ENCODE peak calls at places on chromosomes 5 and 9, in five cellular contexts. Q is aorta; M is GM23338; Z is stimulated activated CD8-positive, alpha-beta memory T cell treated with anti-CD3 and anti-CD28 coated beads, Interleukin-4, amount 100 ng/mL, for 24 hours; X is OCI-M1. S is an unnamed sample.

GRCh38 chr5:171969288-171969880 is 37.1 kb downstream of the FBXW11 start:
- DNase-seq in M (no peak), Z (no peak), X (no peak), Q (no peak), S (no peak)

GRCh38 chr9:14296462-14296861 is 17.5 kb downstream of the NFIB start:
- DNase-seq in X (no peak), Z (no peak), Q (peak; percentile 79), M (no peak), S (no peak)

GRCh38 chr5:14184725-14185124 is 41.6 kb downstream of the TRIO start:
- DNase-seq in Z (no peak), Q (no peak), M (no peak), X (no peak), S (no peak)

GRCh38 chr5:129460121-129460950 is at the start of gene ADAMTS19:
- DNase-seq in Z (no peak), M (peak; percentile 76), Q (no peak), X (peak; percentile 26), S (peak; percentile 61)

GRCh38 chr5:150263801-150264621 is 25.6 kb downstream of the CAMK2A start:
- DNase-seq in Z (no peak), X (no peak), M (no peak), Q (no peak), S (no peak)

GRCh38 chr9:93620881-93621820 is 44.8 kb downstream of the PHF2 start:
- DNase-seq in M (no peak), X (no peak), Q (no peak), Z (no peak), S (no peak)

GRCh38 chr5:35248843-35249780 is 18.8 kb upstream of the PRLR start:
- DNase-seq in Q (no peak), X (peak; percentile 58), Z (no peak), M (no peak), S (no peak)

GRCh38 chr5:73152411-73153388 is 20.3 kb upstream of the TMEM174 start:
- DNase-seq in M (peak; percentile 56), Z (no peak), Q (no peak), X (no peak), S (no peak)

GRCh38 chr5:16894236-16895057 is 41.6 kb downstream of the MYO10 start:
- DNase-seq in X (no peak), Q (no peak), Z (no peak), M (peak; percentile 42), S (no peak)

GRCh38 chr5:95843733-95844223 is 21.3 kb upstream of the GLRX start:
- DNase-seq in Z (no peak), Q (no peak), M (no peak), X (peak; percentile 64), S (no peak)

GRCh38 chr9:117485176-117485575 is 70.3 kb upstream of the ASTN2 start:
- DNase-seq in M (no peak), Q (no peak), X (no peak), Z (no peak), S (no peak)

GRCh38 chr5:132747064-132747692 is at the start of gene CCNI2:
- DNase-seq in X (no peak), M (peak; percentile 64), Z (peak; percentile 44), Q (no peak), S (peak; percentile 52)

GRCh38 chr5:31007672-31008071 is 185.8 kb upstream of the CDH6 start:
- DNase-seq in Z (no peak), M (peak; percentile 7), X (no peak), Q (no peak), S (peak; percentile 17)

GRCh38 chr5:141001466-141001853 is 35.2 kb downstream of the PCDHAC2 start:
- DNase-seq in Z (no peak), Q (no peak), M (peak; percentile 65), X (no peak), S (peak; percentile 45)

GRCh38 chr9:126334626-126335621 is 8.3 kb downstream of the MVB12B start:
- DNase-seq in Q (no peak), M (no peak), X (no peak), Z (no peak), S (no peak)

GRCh38 chr9:138042146-138042545 is 164.6 kb downstream of the CACNA1B start:
- DNase-seq in Q (no peak), X (no peak), M (no peak), Z (no peak), S (no peak)

GRCh38 chr9:128243486-128244415 is 32.1 kb downstream of the GOLGA2 start:
- DNase-seq in Z (no peak), X (no peak), Q (no peak), M (no peak), S (no peak)

GRCh38 chr9:135221951-135222631 is 134.6 kb downstream of the OLFM1 start:
- DNase-seq in M (peak; percentile 60), X (no peak), Q (peak; percentile 50), Z (no peak), S (peak; percentile 46)

GRCh38 chr9:133102190-133103021 is 18.6 kb downstream of the RALGDS start:
- DNase-seq in X (no peak), Z (no peak), M (no peak), Q (peak; percentile 67), S (no peak)

GRCh38 chr9:107249131-107249533 is 33.9 kb upstream of the RAD23B start:
- DNase-seq in X (no peak), Q (no peak), M (peak; percentile 61), Z (no peak), S (peak; percentile 26)

GRCh38 chr9:33211695-33212393 is 28.1 kb upstream of the SPINK4 start:
- DNase-seq in M (peak; percentile 44), Q (no peak), Z (no peak), X (no peak), S (peak; percentile 31)

GRCh38 chr5:59607126-59607807 is 286.3 kb downstream of the PDE4D start:
- DNase-seq in Q (no peak), M (peak; percentile 16), Z (no peak), X (no peak), S (no peak)

GRCh38 chr5:73365301-73365853 is 83.2 kb downstream of the FOXD1 start:
- DNase-seq in X (no peak), Q (no peak), Z (no peak), M (no peak), S (no peak)

GRCh38 chr9:98097836-98098235 is 21.2 kb downstream of the TRIM14 start:
- DNase-seq in M (no peak), Z (no peak), X (no peak), Q (no peak), S (no peak)

GRCh38 chr5:172716796-172717313 is 54.1 kb downstream of the DUSP1 start:
- DNase-seq in M (peak; percentile 87), Q (peak; percentile 96), Z (peak; percentile 73), X (peak; percentile 82), S (peak; percentile 88)

GRCh38 chr5:91114658-91115057 is 268.5 kb downstream of the ARRDC3 start:
- DNase-seq in X (no peak), Q (no peak), M (no peak), Z (no peak), S (no peak)

GRCh38 chr9:17318821-17319320 is 184.0 kb downstream of the CNTLN start:
- DNase-seq in Q (no peak), Z (no peak), X (no peak), M (no peak), S (no peak)

GRCh38 chr5:1638658-1639400 is 115.1 kb upstream of the LPCAT1 start:
- DNase-seq in X (no peak), M (no peak), Q (peak; percentile 71), Z (no peak), S (no peak)

GRCh38 chr5:142569905-142570304 is 116.0 kb downstream of the FGF1 start:
- DNase-seq in Z (no peak), Q (no peak), X (no peak), M (no peak), S (no peak)

GRCh38 chr5:52725065-52725746 is 62.5 kb upstream of the ITGA1 start:
- DNase-seq in M (no peak), Z (no peak), X (peak; percentile 26), Q (no peak), S (no peak)

GRCh38 chr9:38160613-38161215 is 91.7 kb upstream of the SHB start:
- DNase-seq in X (peak; percentile 71), Z (peak; percentile 34), Q (no peak), M (peak; percentile 91), S (peak; percentile 86)

GRCh38 chr5:1886634-1887399 is 4.1 kb upstream of the IRX4 start:
- DNase-seq in Z (no peak), Q (peak; percentile 67), M (no peak), X (no peak), S (no peak)

GRCh38 chr9:18274693-18275092 is 199.3 kb upstream of the ADAMTSL1 start:
- DNase-seq in X (no peak), Z (no peak), M (no peak), Q (no peak), S (no peak)

GRCh38 chr5:13591621-13592020 is 352.9 kb downstream of the DNAH5 start:
- DNase-seq in X (peak; percentile 93), Q (no peak), Z (no peak), M (no peak), S (no peak)

GRCh38 chr9:80437825-80438224 is 866.1 kb downstream of the TLE4 start:
- DNase-seq in M (no peak), Q (no peak), X (no peak), Z (no peak), S (no peak)

GRCh38 chr5:75395277-75395676 is 58.3 kb downstream of the HMGCR start:
- DNase-seq in Q (no peak), Z (no peak), X (no peak), M (no peak), S (no peak)

GRCh38 chr9:92960561-92961290 is 13.4 kb downstream of the FGD3 start:
- DNase-seq in Z (no peak), Q (no peak), M (no peak), X (no peak), S (no peak)